ENCODE peak calls at places on chromosomes 2 and 18, in ten cellular contexts. Y is activated CD4-positive, alpha-beta T cell treated with anti-CD3 and anti-CD28 coated beads for 36 hours; T is upper lobe of right lung; N is right lobe of liver; G is body of pancreas; W is Right ventricle myocardium superior; I is heart left ventricle; B is HepG2; M is Panc1; X is RWPE2. A is an unnamed sample.

GRCh38 chr2:196949116-196949515 is 22.6 kb upstream of the PGAP1 start:
- ATAC-seq in M (peak), I (no peak), X (no peak), T (no peak), W (no peak), G (no peak), Y (no peak), B (peak), N (no peak), A (no peak)

GRCh38 chr2:195574305-195574704 is 82.7 kb upstream of the SLC39A10 start:
- ATAC-seq in W (no peak), M (no peak), X (no peak), Y (no peak), G (no peak), N (no peak), T (peak), B (no peak), I (no peak), A (peak)

GRCh38 chr2:19669605-19670004 is 232.2 kb downstream of the TTC32 start:
- ATAC-seq in N (no peak), W (no peak), I (no peak), B (no peak), T (no peak), Y (no peak), G (no peak), M (no peak), X (no peak), A (no peak)

GRCh38 chr18:3777719-3778118 is 327.7 kb downstream of the TGIF1 start:
- ATAC-seq in T (no peak), N (no peak), B (no peak), X (no peak), W (no peak), M (no peak), I (no peak), Y (no peak), G (no peak), A (no peak)

GRCh38 chr2:105775809-105776559 is 31.3 kb downstream of the NCK2 start:
- ATAC-seq in X (no peak), B (no peak), M (no peak), N (peak), W (no peak), T (peak), Y (peak), I (peak), G (no peak), A (peak)

GRCh38 chr2:168552450-168552856 is 96.4 kb downstream of the CERS6 start:
- ATAC-seq in G (no peak), M (no peak), I (no peak), X (no peak), B (no peak), W (no peak), Y (no peak), N (no peak), T (peak), A (no peak)

GRCh38 chr2:239181601-239182471 is 219.0 kb downstream of the HDAC4 start:
- ATAC-seq in N (no peak), W (peak), B (peak), G (no peak), Y (no peak), I (peak), T (no peak), M (no peak), X (no peak), A (no peak)

GRCh38 chr18:49021433-49022129 is 70.8 kb upstream of the SMAD7 start:
- ATAC-seq in Y (peak), B (peak), G (peak), T (peak), M (peak), X (peak), N (peak), I (peak), W (peak), A (peak)

GRCh38 chr2:186697536-186697935 is 3.7 kb downstream of the FAM171B start:
- ATAC-seq in Y (no peak), W (no peak), X (peak), N (no peak), B (no peak), G (no peak), I (no peak), T (no peak), M (no peak), A (no peak)

GRCh38 chr2:223950448-223951347 is 5.6 kb upstream of the WDFY1 start:
- ATAC-seq in Y (peak), I (no peak), N (no peak), M (no peak), B (peak), G (peak), X (peak), W (no peak), T (peak), A (peak)

GRCh38 chr2:229130522-229130921 is 140.6 kb downstream of the PID1 start:
- ATAC-seq in I (peak), N (no peak), G (no peak), X (no peak), T (no peak), Y (no peak), M (no peak), B (no peak), W (peak), A (no peak)

GRCh38 chr2:84846041-84846663 is 34.7 kb downstream of the TRABD2A start:
- ATAC-seq in I (no peak), W (no peak), B (no peak), N (peak), X (no peak), M (no peak), G (no peak), Y (peak), T (peak), A (peak)

GRCh38 chr18:986071-986470 is 81.4 kb downstream of the ADCYAP1 start:
- ATAC-seq in W (no peak), I (no peak), Y (no peak), T (peak), X (no peak), N (no peak), B (no peak), M (no peak), G (no peak), A (no peak)

GRCh38 chr2:75515584-75516368 is 45.0 kb downstream of the EVA1A start:
- ATAC-seq in W (no peak), T (no peak), M (no peak), G (no peak), N (no peak), X (no peak), Y (no peak), I (no peak), B (no peak), A (no peak)

A was measured in activated T-helper 17 cell treated with anti-CD3 and anti-CD28 coated beads, Interleukin-2, amount 50 U/mL, for 72 hours.